ENCODE peak calls at places on chromosome 14, in four cellular contexts. X is GM23338, J is HepG2, G is K562. E is an unnamed sample. For H3K4me1, the result is how much of the 10 kb centered on the place peaks cover.

GRCh38 chr14:66345986-66346385 is 140.2 kb upstream of the CCDC196 start:
- DNase-seq in G (no peak), X (no peak), J (no peak), E (no peak)

GRCh38 chr14:79483472-79483871 is 727.8 kb downstream of the DIO2 start:
- DNase-seq in J (no peak), X (no peak), G (no peak), E (no peak)

GRCh38 chr14:55377236-55377635 is 34.4 kb downstream of the ATG14 start:
- DNase-seq in X (peak), G (no peak), J (no peak), E (no peak)

GRCh38 chr14:75279153-75279738 is 618 bp downstream of the FOS start:
- DNase-seq in G (peak), J (no peak), X (peak), E (no peak)

GRCh38 chr14:55454264-55455151 is 14.1 kb upstream of the TBPL2 start:
- DNase-seq in J (peak), X (no peak), G (peak), E (peak)

GRCh38 chr14:38404616-38405015 is 148.7 kb upstream of the CLEC14A start:
- DNase-seq in G (no peak), J (no peak), X (no peak), E (no peak)

GRCh38 chr14:100634026-100634425 is 46.8 kb upstream of the BEGAIN start:
- DNase-seq in J (no peak), X (no peak), G (no peak), E (no peak)

GRCh38 chr14:32010561-32011188 is 66.4 kb upstream of the ARHGAP5 start:
- DNase-seq in J (peak), X (no peak), G (peak), E (peak)

GRCh38 chr14:38731962-38732361 is 371.1 kb downstream of the SEC23A start:
- DNase-seq in J (no peak), X (no peak), G (no peak), E (no peak)

GRCh38 chr14:103123634-103124500 is 606 bp downstream of the TNFAIP2 start:
- DNase-seq in X (peak), G (peak), J (no peak), E (no peak)

GRCh38 chr14:90388437-90388836 is 8.4 kb upstream of the CALM1 start:
- DNase-seq in J (no peak), X (peak), G (peak), E (peak)

GRCh38 chr14:99930420-99931274 is 134.6 kb upstream of the EVL start:
- DNase-seq in G (no peak), X (no peak), J (no peak), E (no peak)

GRCh38 chr14:60294670-60295069 is 45.6 kb downstream of the PPM1A start:
- DNase-seq in J (no peak), X (no peak), G (no peak), E (no peak)

GRCh38 chr14:97137705-97138104 is 340.5 kb downstream of the VRK1 start:
- DNase-seq in X (no peak), G (no peak), J (no peak), E (no peak)

GRCh38 chr14:97143456-97143855 is 346.3 kb downstream of the VRK1 start:
- DNase-seq in J (no peak), X (no peak), G (no peak), E (no peak)

GRCh38 chr14:97143011-97143410 is 345.8 kb downstream of the VRK1 start:
- DNase-seq in X (no peak), J (no peak), G (no peak), E (no peak)

GRCh38 chr14:97138801-97139200 is 341.6 kb downstream of the VRK1 start:
- DNase-seq in J (no peak), X (peak), G (peak), E (no peak)
- TF ChIP-seq REST in J (no peak), X (no peak), G (no peak), E (no peak)

GRCh38 chr14:104971447-104972240 is 6.5 kb downstream of the AHNAK2 start:
- DNase-seq in G (no peak), J (no peak), X (no peak), E (no peak)
- H3K4me1 ChIP-seq in G (half or more), J (under half), X (under half), E (half or more)

GRCh38 chr14:77238356-77238755 is 32.6 kb downstream of the NGB start:
- DNase-seq in X (no peak), J (no peak), G (no peak), E (no peak)
- TF ChIP-seq JUNB in X (no peak), J (no peak), G (no peak), E (no peak)

DNA sequence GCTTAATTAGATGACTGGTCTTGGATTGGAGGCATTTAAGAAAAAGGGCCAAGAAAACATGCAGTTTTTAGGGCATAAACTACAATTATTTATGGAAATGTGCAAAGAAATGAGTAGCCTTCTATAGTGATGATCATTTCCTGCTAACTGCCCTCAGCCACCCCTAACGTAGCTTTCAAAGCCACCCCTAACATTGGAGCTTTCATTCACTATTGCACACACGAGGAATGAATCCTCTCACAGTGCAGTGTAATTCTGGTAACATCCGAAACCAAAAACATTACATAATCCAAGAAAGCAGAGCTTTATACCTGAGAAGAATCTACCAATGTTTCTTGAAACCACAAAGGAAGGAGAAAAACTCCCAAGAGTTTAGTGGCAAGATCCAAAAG is 1003.6 kb downstream of the TMEM121 start:
- DNase-seq in X (no peak), J (no peak), G (no peak), E (no peak)
- TF ChIP-seq REST in X (no peak), J (no peak), G (no peak), E (no peak)

GRCh38 chr14:73786632-73786941 is 65.0 kb upstream of the PTGR2 start:
- DNase-seq in J (no peak), G (no peak), X (peak), E (no peak)

GRCh38 chr14:73785834-73786631 is 65.6 kb upstream of the PTGR2 start:
- DNase-seq in G (peak), J (peak), X (peak), E (peak)

GRCh38 chr14:73784065-73784987 is 67.3 kb upstream of the PTGR2 start:
- DNase-seq in X (peak), J (no peak), G (no peak), E (no peak)

GRCh38 chr14:73785336-73785833 is 66.2 kb upstream of the PTGR2 start:
- DNase-seq in X (peak), J (peak), G (no peak), E (no peak)

DNA sequence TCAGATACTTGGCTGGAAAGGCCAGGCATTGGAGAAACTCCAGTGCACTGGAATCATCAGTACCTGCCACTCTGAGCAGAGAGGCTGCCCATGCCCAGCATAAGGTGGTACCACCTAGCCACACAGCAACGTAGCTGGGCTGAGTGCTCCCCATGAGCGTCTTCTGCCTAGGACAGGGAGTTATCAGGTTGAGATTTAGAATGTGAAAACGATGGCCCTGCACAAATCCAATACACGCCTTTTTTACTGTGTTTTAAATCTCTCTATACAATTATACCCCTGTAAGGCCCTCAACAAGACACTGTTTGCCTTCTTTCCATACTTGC is 66.7 kb upstream of the PTGR2 start:
- DNase-seq in G (no peak), X (no peak), J (no peak), E (no peak)
- H3K4me1 ChIP-seq in G (under half), X (under half), J (half or more), E (under half)

GRCh38 chr14:34251662-34252061 is 210.4 kb downstream of the SPTSSA start:
- DNase-seq in G (no peak), J (no peak), X (no peak), E (no peak)

GRCh38 chr14:34250959-34251358 is 211.1 kb downstream of the SPTSSA start:
- DNase-seq in X (no peak), J (no peak), G (no peak), E (no peak)

GRCh38 chr14:34254031-34254430 is 208.0 kb downstream of the SPTSSA start:
- DNase-seq in X (no peak), G (no peak), J (no peak), E (no peak)

GRCh38 chr14:34254596-34254995 is 207.4 kb downstream of the SPTSSA start:
- DNase-seq in J (no peak), X (no peak), G (no peak), E (no peak)

GRCh38 chr14:34252227-34252626 is 209.8 kb downstream of the SPTSSA start:
- DNase-seq in J (no peak), G (no peak), X (no peak), E (no peak)
- TF ChIP-seq JUNB in J (no peak), G (no peak), X (no peak), E (no peak)

GRCh38 chr14:23294734-23295561 is 7.7 kb downstream of the PPP1R3E start:
- DNase-seq in G (peak), J (peak), X (peak), E (no peak)
- TF ChIP-seq REST in G (no peak), J (no peak), X (no peak), E (no peak)

GRCh38 chr14:33940561-33941011 is 10.3 kb downstream of the EGLN3 start:
- DNase-seq in X (no peak), J (no peak), G (peak), E (no peak)
- H3K4me1 ChIP-seq in X (half or more), J (under half), G (under half), E (under half)

GRCh38 chr14:20857630-20858261 is 33.4 kb upstream of the RNASE3 start:
- DNase-seq in G (peak), J (peak), X (peak), E (peak)

GRCh38 chr14:20857207-20857606 is 34.0 kb upstream of the RNASE3 start:
- DNase-seq in J (no peak), X (no peak), G (no peak), E (no peak)

DNA sequence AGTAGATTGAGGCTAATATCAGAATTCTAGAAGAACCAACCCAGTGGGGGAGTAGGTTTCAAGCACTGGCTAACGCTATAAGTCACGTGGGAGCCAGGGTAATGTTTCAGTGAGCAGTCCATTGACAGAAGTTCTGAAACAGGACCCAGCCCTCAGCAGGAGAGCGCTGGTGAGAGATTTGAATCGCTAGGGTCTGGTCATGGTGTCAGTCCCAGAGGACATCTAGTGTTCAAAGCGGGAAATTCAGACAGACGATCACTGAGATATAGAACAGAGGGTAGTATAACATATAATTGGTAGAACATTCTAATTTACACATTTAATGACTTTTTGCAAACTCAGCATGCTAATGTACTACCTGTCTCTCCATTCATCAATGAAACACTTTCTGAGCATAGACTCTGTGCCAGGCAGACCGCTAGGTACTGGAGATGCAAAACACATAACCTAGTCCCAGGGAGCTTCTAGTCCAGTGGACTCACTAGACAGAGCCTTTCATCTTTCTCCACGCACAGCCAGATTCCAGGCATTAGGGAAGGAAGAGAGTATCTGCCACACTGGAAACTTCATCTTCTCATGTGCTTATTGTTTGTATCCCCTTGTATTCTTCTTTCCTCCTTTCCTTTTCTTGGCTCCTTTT is 35.4 kb upstream of the RNASE3 start:
- DNase-seq in J (peak), G (peak), X (peak), E (peak)
- TF ChIP-seq JUNB in J (no peak), G (no peak), X (no peak), E (no peak)